ENCODE peak calls at places on chromosomes 11 and 22, in four cellular contexts. One of them, this sample, is unnamed.

GRCh38 chr11:35178862-35179261 is 39.9 kb downstream of the CD44 start:
- DNase-seq in H9: no peak
- DNase-seq in endodermal cell: no peak
- DNase-seq in esophagus squamous epithelium: no peak
- DNase-seq in this sample: no peak

GRCh38 chr11:122917311-122917710 is 34.8 kb downstream of the JHY start:
- DNase-seq in H9: no peak
- DNase-seq in endodermal cell: no peak
- DNase-seq in esophagus squamous epithelium: no peak
- DNase-seq in this sample: peak

GRCh38 chr11:63599211-63600122 is 14.8 kb downstream of the PLAAT3 start:
- DNase-seq in endodermal cell: no peak
- DNase-seq in esophagus squamous epithelium: no peak
- DNase-seq in H9: no peak
- DNase-seq in this sample: no peak

GRCh38 chr11:12224537-12224893 is 114.1 kb downstream of the MICAL2 start:
- DNase-seq in esophagus squamous epithelium: peak
- DNase-seq in endodermal cell: no peak
- DNase-seq in H9: no peak
- DNase-seq in this sample: no peak

GRCh38 chr11:107683807-107684206 is 28.0 kb downstream of the SLN start:
- DNase-seq in esophagus squamous epithelium: no peak
- DNase-seq in endodermal cell: peak
- DNase-seq in H9: peak
- DNase-seq in this sample: no peak

GRCh38 chr11:61866231-61866957 is 25.0 kb downstream of the FADS3 start:
- DNase-seq in esophagus squamous epithelium: no peak
- DNase-seq in endodermal cell: no peak
- DNase-seq in H9: no peak
- DNase-seq in this sample: no peak

GRCh38 chr11:94342250-94342649 is 37.9 kb downstream of the IZUMO1R start:
- DNase-seq in H9: no peak
- DNase-seq in esophagus squamous epithelium: no peak
- DNase-seq in endodermal cell: no peak
- DNase-seq in this sample: no peak

GRCh38 chr11:66698491-66698890 is 20.8 kb upstream of the RBM4B start:
- DNase-seq in endodermal cell: no peak
- DNase-seq in H9: no peak
- DNase-seq in esophagus squamous epithelium: no peak
- DNase-seq in this sample: no peak

GRCh38 chr11:128513915-128514681 is 73.3 kb downstream of the ETS1 start:
- DNase-seq in esophagus squamous epithelium: no peak
- DNase-seq in H9: no peak
- DNase-seq in endodermal cell: no peak
- DNase-seq in this sample: no peak

GRCh38 chr11:89508544-89508943 is 17.4 kb upstream of the NOX4 start:
- DNase-seq in H9: no peak
- DNase-seq in endodermal cell: no peak
- DNase-seq in esophagus squamous epithelium: no peak
- DNase-seq in this sample: no peak

GRCh38 chr11:3710485-3711259 is 39.5 kb upstream of the CHRNA10 start:
- DNase-seq in H9: no peak
- DNase-seq in endodermal cell: no peak
- DNase-seq in esophagus squamous epithelium: no peak
- DNase-seq in this sample: no peak

GRCh38 chr11:102288745-102289083 is 28.6 kb upstream of the BIRC3 start:
- DNase-seq in H9: no peak
- DNase-seq in endodermal cell: no peak
- DNase-seq in esophagus squamous epithelium: no peak
- DNase-seq in this sample: no peak

GRCh38 chr11:66619080-66619554 is 2.7 kb downstream of the RBM14 start:
- DNase-seq in endodermal cell: no peak
- DNase-seq in esophagus squamous epithelium: no peak
- DNase-seq in H9: no peak
- DNase-seq in this sample: peak

GRCh38 chr22:36409911-36410756 is 22.4 kb upstream of the MYH9 start:
- DNase-seq in esophagus squamous epithelium: peak
- DNase-seq in H9: peak
- DNase-seq in endodermal cell: peak
- DNase-seq in this sample: peak
- H3K27ac ChIP-seq in esophagus squamous epithelium: peak
- H3K27ac ChIP-seq in H9: peak
- H3K27ac ChIP-seq in endodermal cell: peak
- H3K27ac ChIP-seq in this sample: peak

DNA sequence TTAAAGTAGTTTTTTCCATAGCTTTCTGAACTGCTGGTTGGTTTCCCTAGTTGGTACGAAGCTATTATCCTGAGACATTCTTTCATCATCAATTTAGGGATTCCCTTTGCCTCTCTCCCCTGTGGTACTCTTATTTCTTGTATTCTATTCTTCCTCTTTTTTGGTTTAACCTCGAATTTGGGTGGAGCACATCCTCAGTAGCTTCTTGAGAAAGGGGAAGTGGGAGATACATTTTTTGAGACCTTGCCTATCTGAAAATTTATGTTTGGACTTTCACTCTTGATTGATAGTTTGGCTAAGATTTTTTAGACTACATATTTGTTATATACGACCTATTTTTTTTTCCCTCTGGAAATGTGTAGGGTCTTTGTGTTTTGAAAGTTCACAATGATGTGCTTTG is 121.7 kb upstream of the ZBED5 start:
- DNase-seq in esophagus squamous epithelium: no peak
- DNase-seq in endodermal cell: no peak
- DNase-seq in H9: no peak
- DNase-seq in this sample: no peak
- H3K27ac ChIP-seq in esophagus squamous epithelium: no peak
- H3K27ac ChIP-seq in endodermal cell: no peak
- H3K27ac ChIP-seq in H9: no peak
- H3K27ac ChIP-seq in this sample: no peak

DNA sequence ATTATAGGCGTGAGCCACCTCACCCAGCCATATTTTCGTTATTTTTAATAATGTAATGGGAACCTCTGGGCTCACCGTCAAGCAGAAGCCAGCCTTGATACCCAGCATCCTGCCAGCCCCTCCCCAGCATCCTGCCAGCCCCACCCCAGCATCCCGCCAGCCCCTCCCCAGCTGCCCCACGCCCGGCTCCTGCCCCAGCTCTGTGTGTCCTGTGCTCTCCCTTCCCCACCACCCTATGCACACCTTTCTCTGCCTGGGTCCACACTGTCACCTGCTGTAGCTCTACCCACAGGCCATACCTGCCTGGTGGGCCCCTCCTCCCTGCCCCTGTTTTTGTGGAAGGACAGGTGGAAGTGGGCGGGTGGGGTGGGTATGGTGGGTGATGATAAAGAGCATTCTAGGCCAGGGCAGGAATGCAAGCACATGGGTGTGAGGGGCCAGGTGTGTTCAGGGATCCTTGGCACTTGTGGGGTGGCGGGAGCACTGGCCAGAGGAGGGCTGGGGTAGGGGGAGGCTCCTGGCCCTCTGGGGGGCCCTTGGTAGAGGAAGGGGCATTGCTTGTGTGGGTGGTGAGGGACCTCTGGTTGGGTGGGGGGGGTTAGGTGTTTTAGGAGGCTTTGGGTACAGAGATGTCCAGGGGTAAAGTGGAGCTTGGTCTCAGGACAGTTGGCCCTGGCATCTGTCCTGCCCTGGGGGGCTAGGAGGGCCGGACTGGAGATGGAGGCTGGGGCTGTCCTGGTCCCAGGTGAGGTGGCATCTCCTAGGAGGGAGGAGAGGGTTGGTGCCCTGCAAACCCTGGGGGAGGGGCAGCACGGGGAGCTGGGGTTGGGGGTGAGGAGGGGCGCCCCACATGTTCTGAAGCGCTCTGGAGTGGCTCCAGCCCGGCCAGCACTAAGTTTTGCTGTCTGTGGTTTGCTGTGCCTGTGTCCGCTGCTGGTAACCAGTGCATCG is 25.9 kb upstream of the GRAMD4 start:
- DNase-seq in H9: no peak
- DNase-seq in esophagus squamous epithelium: no peak
- DNase-seq in endodermal cell: no peak
- DNase-seq in this sample: no peak
- H3K27ac ChIP-seq in H9: no peak
- H3K27ac ChIP-seq in esophagus squamous epithelium: peak
- H3K27ac ChIP-seq in endodermal cell: no peak
- H3K27ac ChIP-seq in this sample: no peak

DNA sequence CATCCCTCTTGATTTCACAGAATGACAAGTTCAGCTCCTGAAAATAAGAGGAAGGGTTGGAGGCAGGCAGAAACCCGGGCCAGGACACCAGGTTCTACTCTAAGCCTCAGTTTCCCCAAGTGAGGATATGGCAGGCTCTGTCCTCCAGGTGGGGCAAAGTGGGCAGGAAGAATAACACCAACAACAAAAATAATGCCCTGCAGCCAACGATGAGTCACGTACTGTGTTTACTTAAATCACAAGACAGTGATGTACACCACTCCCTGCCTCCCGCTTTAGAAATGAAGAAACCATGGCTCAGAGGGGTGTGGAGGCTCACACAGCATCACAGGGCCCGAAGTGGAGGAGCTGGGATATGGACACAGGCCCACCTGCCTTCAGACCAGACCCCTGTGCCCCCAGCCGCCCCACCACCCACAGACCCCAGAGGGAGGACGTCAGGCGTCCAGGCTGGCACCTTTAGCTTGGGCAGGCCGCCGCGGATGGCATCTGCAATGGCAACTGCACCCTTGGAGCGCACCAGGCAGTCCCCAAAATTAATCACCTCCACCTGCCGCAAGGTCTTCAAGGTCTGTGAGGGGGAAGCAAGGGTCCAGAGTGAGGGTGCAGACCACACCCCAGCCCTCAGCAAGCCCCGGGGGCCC is 15.6 kb upstream of the CHADL start:
- DNase-seq in H9: no peak
- DNase-seq in esophagus squamous epithelium: no peak
- DNase-seq in endodermal cell: no peak
- DNase-seq in this sample: peak
- H3K27ac ChIP-seq in H9: no peak
- H3K27ac ChIP-seq in esophagus squamous epithelium: peak
- H3K27ac ChIP-seq in endodermal cell: no peak
- H3K27ac ChIP-seq in this sample: peak

GRCh38 chr11:117983163-117983475 is 3.1 kb upstream of the IL10RA start:
- DNase-seq in H9: peak
- DNase-seq in endodermal cell: no peak
- DNase-seq in esophagus squamous epithelium: no peak
- DNase-seq in this sample: no peak

GRCh38 chr11:117984471-117984870 is 1.7 kb upstream of the IL10RA start:
- DNase-seq in H9: no peak
- DNase-seq in esophagus squamous epithelium: no peak
- DNase-seq in endodermal cell: peak
- DNase-seq in this sample: no peak

GRCh38 chr11:117989351-117990102 is 3.3 kb downstream of the IL10RA start:
- DNase-seq in endodermal cell: no peak
- DNase-seq in esophagus squamous epithelium: no peak
- DNase-seq in H9: no peak
- DNase-seq in this sample: no peak

GRCh38 chr11:117985953-117986887 is at the start of gene IL10RA:
- DNase-seq in esophagus squamous epithelium: peak
- DNase-seq in H9: peak
- DNase-seq in endodermal cell: peak
- DNase-seq in this sample: no peak

DNA sequence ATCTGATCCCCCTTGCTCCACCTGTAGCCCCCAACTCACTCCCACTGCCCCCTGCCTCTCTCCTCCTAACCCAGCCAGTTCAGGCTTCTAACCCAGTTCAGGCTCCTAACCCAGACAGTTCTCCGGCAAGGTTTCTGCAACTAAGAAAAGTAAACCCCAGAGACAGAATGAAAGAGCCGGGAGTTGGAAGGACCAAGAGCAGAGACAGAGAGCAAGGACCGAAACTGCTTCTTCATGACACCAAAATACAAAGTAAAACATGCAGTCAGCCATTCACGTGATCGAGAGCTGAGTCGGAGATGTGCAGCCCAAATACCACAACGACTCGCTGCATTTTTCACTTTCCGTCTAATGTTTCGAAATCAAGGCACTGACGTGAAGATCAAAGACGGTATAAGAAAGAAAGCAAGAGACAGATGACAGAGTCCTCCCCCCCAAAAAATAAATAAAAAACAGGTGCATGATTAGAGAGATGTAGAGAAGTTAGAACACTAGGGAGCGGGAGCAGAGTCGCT is 844 bp downstream of the IL10RA start:
- DNase-seq in H9: no peak
- DNase-seq in endodermal cell: peak
- DNase-seq in esophagus squamous epithelium: no peak
- DNase-seq in this sample: no peak
- H3K27ac ChIP-seq in H9: no peak
- H3K27ac ChIP-seq in endodermal cell: no peak
- H3K27ac ChIP-seq in esophagus squamous epithelium: peak
- H3K27ac ChIP-seq in this sample: no peak

GRCh38 chr11:1866776-1867175 is 13.9 kb downstream of the LSP1 start:
- DNase-seq in esophagus squamous epithelium: no peak
- DNase-seq in H9: no peak
- DNase-seq in endodermal cell: no peak
- DNase-seq in this sample: no peak
- H3K27ac ChIP-seq in esophagus squamous epithelium: peak
- H3K27ac ChIP-seq in H9: no peak
- H3K27ac ChIP-seq in endodermal cell: no peak
- H3K27ac ChIP-seq in this sample: no peak

DNA sequence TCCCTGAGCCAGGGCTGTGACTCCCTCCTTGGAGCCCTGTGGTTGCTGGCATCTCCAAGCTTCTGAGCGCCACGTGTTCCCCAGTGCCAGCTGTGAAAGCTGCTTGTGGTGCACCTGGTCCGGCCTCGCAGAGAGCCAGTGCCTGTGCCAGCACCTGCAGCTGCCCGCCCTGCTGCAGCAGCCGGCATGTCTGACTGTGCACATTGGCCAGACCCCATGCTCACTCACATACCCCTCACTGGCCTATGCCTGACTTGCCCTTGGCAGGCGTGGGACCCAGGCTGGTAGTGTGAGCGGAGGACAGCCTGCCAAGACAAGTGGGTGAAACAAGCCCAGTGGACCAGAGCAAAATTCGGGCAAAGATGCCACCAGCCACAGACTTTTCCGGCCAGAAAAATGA is 9.8 kb downstream of the MRPL48 start:
- DNase-seq in H9: no peak
- DNase-seq in endodermal cell: no peak
- DNase-seq in esophagus squamous epithelium: no peak
- DNase-seq in this sample: no peak
- H3K27ac ChIP-seq in H9: no peak
- H3K27ac ChIP-seq in endodermal cell: no peak
- H3K27ac ChIP-seq in esophagus squamous epithelium: no peak
- H3K27ac ChIP-seq in this sample: no peak

This sample was measured in epithelial cell of prostate.